ENCODE peak calls at places on chromosomes 3 and 15, in six cellular contexts. J, S, H, M, W and G are unnamed samples.

GRCh38 chr3:23807161-23808015 is 1.6 kb downstream of the UBE2E1 start:
- DNase-seq in J (no peak), H (peak), W (no peak), M (no peak), S (no peak), G (peak)

GRCh38 chr3:129591932-129592331 is 14.5 kb downstream of the PLXND1 start:
- DNase-seq in W (no peak), M (no peak), H (no peak), J (no peak), S (no peak), G (no peak)

GRCh38 chr3:189144645-189145044 is 27.1 kb upstream of the TPRG1 start:
- DNase-seq in J (no peak), S (no peak), H (peak), M (no peak), W (no peak), G (no peak)

GRCh38 chr3:131485116-131485515 is 17.7 kb downstream of the MRPL3 start:
- DNase-seq in S (no peak), H (no peak), J (no peak), W (no peak), M (no peak), G (no peak)

GRCh38 chr3:183148056-183148455 is 14.5 kb downstream of the LAMP3 start:
- DNase-seq in S (no peak), H (no peak), M (no peak), W (no peak), J (peak), G (peak)

GRCh38 chr3:42683875-42684593 is 1.3 kb upstream of the KLHL40 start:
- DNase-seq in S (no peak), M (peak), J (peak), H (peak), W (peak), G (peak)

GRCh38 chr3:190097617-190098016 is 23.1 kb downstream of the P3H2 start:
- DNase-seq in M (no peak), H (no peak), S (peak), J (no peak), W (no peak), G (no peak)

GRCh38 chr15:94125131-94125530 is 106.2 kb upstream of the MCTP2 start:
- DNase-seq in S (no peak), M (peak), J (no peak), H (no peak), W (no peak), G (peak)

GRCh38 chr3:60913474-60913873 is 337.8 kb downstream of the FHIT start:
- DNase-seq in W (no peak), H (no peak), M (no peak), J (no peak), S (no peak), G (no peak)

GRCh38 chr15:95259965-95260364 is 1028.6 kb downstream of the MCTP2 start:
- DNase-seq in H (peak), J (no peak), W (peak), S (no peak), M (no peak), G (no peak)

GRCh38 chr3:179666436-179667035 is 13.7 kb downstream of the USP13 start:
- DNase-seq in W (peak), M (no peak), S (no peak), H (no peak), J (no peak), G (no peak)

GRCh38 chr3:192332386-192333291 is 394.7 kb downstream of the FGF12 start:
- DNase-seq in W (no peak), M (no peak), H (no peak), J (no peak), S (no peak), G (no peak)

GRCh38 chr3:114671741-114672510 is 378.1 kb downstream of the TIGIT start:
- DNase-seq in S (no peak), W (no peak), J (no peak), H (no peak), M (no peak), G (no peak)

GRCh38 chr15:42203891-42204290 is 4.2 kb downstream of the VPS39 start:
- DNase-seq in S (no peak), H (peak), W (no peak), J (no peak), M (peak), G (no peak)

GRCh38 chr15:88655103-88655553 is 16.3 kb downstream of the ISG20 start:
- DNase-seq in M (no peak), H (no peak), J (peak), S (no peak), W (no peak), G (no peak)

GRCh38 chr15:52328680-52329079 is 33.1 kb upstream of the MYO5C start:
- DNase-seq in J (no peak), W (no peak), S (no peak), M (no peak), H (no peak), G (no peak)

GRCh38 chr15:64046347-64047153 is at the start of gene DAPK2:
- DNase-seq in J (peak), M (no peak), S (peak), W (peak), H (peak), G (no peak)

DNA sequence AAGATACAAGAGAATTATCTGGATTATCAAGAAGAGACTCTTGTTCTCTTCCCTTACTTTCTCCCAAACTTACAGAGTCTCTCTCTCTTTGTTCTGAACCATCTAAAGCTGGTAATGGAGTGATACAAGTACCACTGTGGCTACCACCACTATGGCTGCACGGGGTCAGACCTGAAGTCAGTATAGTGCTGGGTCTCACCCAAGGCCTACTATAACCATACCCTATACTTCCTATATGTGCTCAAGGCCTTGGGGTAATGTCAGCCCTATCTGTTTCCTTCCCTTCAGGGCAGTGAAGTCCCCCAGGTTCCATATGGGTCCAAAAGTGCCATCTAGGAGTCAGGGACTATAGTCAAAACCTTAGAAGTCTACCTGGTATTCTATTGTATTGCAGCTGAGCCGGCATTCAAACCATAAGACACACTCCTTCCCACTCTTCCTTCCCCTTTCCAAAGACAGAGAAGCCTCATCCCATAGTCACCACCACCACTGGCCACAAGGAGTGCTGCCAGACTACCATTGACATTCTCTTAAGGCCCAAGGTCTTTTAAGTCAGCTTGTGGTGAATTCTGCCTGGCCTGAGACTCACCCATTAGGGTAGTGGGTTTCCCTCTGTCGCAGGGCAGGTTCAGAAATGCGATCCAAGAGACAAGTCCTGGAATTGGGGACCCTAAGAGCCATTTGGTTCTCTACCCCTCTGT is 615.0 kb upstream of the NECTIN3 start:
- DNase-seq in M (no peak), W (no peak), J (no peak), H (no peak), S (no peak), G (no peak)
- TF ChIP-seq CTCF in M (no peak), W (no peak), J (no peak), H (peak), S (no peak), G (no peak)

DNA sequence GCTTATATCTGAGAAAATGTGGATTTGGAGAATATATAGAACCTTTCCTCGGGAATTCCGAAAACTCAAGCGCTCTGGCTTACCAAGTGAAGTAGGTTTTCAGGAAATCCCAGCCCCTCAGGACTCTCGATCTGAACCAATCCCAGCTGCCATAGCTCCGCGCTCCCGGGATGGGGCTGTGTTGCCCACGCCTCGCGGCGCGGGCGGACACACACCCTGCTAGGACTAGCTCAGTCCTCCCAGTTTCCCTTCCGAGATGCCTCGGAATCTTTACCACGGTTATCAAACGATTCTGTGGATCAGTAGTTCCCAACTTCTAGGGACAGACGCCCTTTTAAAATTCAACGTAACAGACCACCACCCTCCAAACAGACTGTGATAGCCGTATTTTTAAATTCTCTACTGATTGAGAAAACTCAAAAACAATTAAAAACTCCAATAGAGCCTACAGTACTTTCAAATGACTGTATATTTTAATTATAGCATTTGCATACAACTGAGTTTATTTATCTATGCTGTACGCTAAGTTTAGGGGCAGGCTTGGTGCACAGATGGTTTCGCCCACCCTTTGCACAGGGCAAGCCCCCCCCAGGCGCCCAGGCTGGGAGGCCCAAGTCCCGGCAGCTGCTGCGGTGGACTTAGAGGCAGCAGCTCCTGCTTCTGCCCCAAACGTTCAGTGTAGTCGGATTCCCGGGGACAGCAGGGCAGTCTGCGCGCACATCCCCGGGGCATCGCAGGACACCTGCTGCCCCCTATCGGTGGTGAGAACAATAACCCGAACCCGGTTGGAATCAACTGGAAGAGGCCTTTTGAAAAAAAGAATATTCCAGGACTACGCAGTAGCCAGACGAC is 52.3 kb downstream of the CCDC54 start:
- DNase-seq in S (peak), J (peak), H (peak), W (peak), M (peak), G (peak)
- TF ChIP-seq CTCF in S (peak), J (no peak), H (peak), W (peak), M (peak), G (peak)

GRCh38 chr15:70873232-70874054 is 18.8 kb downstream of the THAP10 start:
- DNase-seq in J (no peak), M (no peak), S (no peak), W (no peak), H (no peak), G (no peak)

GRCh38 chr15:70876011-70876410 is 16.2 kb downstream of the THAP10 start:
- DNase-seq in S (no peak), J (no peak), W (no peak), M (no peak), H (no peak), G (no peak)

GRCh38 chr15:70879386-70879785 is 12.8 kb downstream of the THAP10 start:
- DNase-seq in H (peak), M (no peak), J (no peak), W (no peak), S (no peak), G (no peak)

GRCh38 chr15:70876683-70877082 is 15.6 kb downstream of the THAP10 start:
- DNase-seq in H (no peak), M (no peak), J (no peak), S (no peak), W (no peak), G (no peak)

DNA sequence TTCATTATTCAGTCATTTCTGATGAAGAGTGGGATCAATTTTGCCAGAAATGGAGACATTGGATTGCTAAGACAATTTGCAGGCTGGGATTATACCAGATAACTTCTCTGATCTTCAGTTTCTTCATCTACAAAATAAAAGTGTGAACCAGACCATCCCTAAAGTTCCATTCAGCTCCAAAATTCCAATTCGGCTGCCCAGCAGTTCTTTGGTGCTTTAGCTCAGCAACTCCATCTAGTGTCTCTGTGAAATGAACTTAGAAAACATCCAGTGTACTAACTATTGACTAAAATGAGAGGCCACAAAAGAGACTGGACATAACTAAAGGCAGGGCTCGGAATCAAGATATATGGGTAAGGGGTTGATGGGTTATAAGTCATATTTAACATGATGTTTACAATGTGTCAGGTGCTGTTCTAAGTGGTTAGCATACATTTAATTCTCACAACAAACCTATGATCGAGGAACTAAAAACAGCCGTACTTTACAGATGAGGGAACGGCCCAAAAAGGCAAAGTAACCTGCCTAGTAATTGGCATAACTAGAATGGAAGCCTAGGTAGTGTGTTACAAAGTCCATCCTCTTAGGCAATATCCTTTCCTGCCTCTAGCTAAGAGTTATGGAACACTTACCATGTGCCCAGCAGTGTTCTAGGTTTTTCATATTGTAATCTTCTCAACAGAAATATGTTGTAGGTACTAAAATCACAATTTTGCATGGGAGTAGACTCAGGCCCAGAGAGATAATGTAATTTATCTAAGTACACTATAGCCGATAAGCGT is 17.0 kb downstream of the THAP10 start:
- DNase-seq in S (no peak), M (no peak), W (no peak), J (no peak), H (no peak), G (no peak)
- TF ChIP-seq CTCF in S (no peak), M (peak), W (no peak), J (no peak), H (no peak), G (peak)

GRCh38 chr15:44243829-44244228 is 44.7 kb upstream of the GOLM2 start:
- DNase-seq in S (no peak), W (no peak), J (no peak), M (no peak), H (no peak), G (no peak)
- TF ChIP-seq CTCF in S (no peak), W (no peak), J (no peak), M (no peak), H (no peak), G (no peak)

DNA sequence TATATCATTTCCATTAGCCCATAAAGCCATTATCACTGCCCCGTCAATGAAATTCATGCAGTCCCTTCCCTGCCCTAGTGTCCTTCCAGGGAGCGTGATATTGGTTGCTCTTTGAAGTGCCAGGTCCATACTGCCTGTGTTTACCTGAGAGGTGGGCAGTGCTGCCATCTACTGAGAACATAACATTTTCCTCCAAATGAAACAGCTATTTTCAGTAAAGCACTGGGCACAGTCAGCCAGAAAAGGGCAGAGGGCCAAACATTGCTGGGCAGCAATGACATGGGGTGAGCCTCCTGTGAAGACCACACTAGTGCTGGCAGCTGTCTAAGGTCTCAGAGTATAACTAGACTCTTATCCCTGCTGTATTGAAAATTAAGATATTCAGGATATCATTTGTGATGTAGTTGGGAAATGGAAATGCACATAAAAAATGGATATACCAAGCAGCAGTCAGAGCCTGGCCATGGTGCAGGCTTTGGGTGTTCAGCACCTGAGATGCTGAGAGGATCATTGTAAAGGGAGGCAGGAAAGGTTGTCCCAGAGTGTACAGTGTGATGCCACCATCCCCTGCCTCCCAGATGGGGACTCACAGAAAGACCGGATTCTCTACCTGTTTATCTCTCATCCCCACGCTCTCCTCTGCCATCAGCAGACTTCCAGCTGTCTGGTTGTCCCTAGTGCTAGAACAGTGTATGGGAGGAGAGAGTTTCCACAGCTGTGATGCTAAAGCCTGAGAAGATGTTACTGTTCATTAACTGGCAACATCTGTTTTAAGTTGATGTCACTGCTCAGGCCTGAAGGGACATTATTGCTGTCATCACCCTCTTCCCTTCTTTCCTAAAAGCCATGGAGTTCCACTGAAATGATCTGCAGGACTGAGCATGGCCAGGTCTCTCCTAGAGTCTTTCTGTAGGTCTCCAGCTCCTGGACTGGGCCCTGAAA is 108.8 kb downstream of the ARNT2 start:
- DNase-seq in H (no peak), W (no peak), M (no peak), J (no peak), S (no peak), G (no peak)
- TF ChIP-seq CTCF in H (no peak), W (no peak), M (peak), J (no peak), S (no peak), G (peak)

GRCh38 chr3:37700849-37701248 is 160.8 kb upstream of the CTDSPL start:
- DNase-seq in J (no peak), M (no peak), H (no peak), S (no peak), W (no peak), G (no peak)
- TF ChIP-seq CTCF in J (no peak), M (no peak), H (no peak), S (no peak), W (no peak), G (peak)

GRCh38 chr3:34619990-34620389 is 821.6 kb downstream of the PDCD6IP start:
- DNase-seq in J (no peak), W (no peak), H (no peak), M (no peak), S (no peak), G (no peak)
- TF ChIP-seq CTCF in J (no peak), W (no peak), H (no peak), M (no peak), S (no peak), G (no peak)

DNA sequence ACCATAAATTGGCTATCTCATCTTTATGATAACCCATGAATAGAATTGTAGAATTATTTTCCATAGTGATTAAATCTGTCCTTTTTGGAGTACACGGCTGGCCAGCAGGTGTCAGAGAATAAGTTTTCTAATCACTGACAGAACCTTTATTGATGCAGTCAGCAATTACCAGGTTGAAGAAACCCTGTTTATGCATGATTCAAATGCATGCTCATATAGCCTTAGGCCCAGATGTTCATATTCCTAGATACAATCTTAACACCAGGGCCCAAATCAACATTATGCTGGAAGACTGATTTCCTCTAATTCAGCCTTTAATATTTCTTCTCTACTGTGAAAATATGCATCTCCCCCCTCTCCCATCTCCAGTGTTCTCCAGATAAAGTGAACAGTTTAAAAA is 243.5 kb upstream of the DCBLD2 start:
- DNase-seq in H (no peak), W (no peak), J (no peak), S (no peak), M (no peak), G (no peak)
- TF ChIP-seq CTCF in H (no peak), W (no peak), J (no peak), S (no peak), M (no peak), G (no peak)